ENCODE peak calls at places on chromosomes 7 and 10, in four cellular contexts. U is GM12878, C is HL-60, W is K562. V is an unnamed sample.

GRCh38 chr7:142010952-142011548 is 15.4 kb downstream of the MGAM start:
- DNase-seq in C (no peak), W (no peak), U (no peak), V (no peak)

GRCh38 chr10:61836888-61837747 is 64.4 kb upstream of the ARID5B start:
- DNase-seq in C (no peak), W (no peak), U (no peak), V (no peak)

GRCh38 chr10:131160219-131160875 is 151.2 kb downstream of the TCERG1L start:
- DNase-seq in C (no peak), U (no peak), W (no peak), V (no peak)

GRCh38 chr7:151924508-151924907 is 31.7 kb upstream of the GALNTL5 start:
- DNase-seq in U (no peak), C (no peak), W (no peak), V (no peak)

GRCh38 chr10:44949127-44949802 is 10.3 kb upstream of the RASSF4 start:
- DNase-seq in C (no peak), U (no peak), W (no peak), V (no peak)

GRCh38 chr7:30241767-30242166 is 42.6 kb upstream of the ZNRF2 start:
- DNase-seq in W (no peak), U (no peak), C (no peak), V (no peak)

GRCh38 chr10:99461230-99461629 is 30.8 kb upstream of the GOT1 start:
- DNase-seq in U (no peak), C (no peak), W (no peak), V (no peak)

GRCh38 chr10:71268247-71268691 is 50.8 kb upstream of the SLC29A3 start:
- DNase-seq in W (peak; percentile 38), C (no peak), U (no peak), V (no peak)

GRCh38 chr10:70753026-70753663 is 32.0 kb downstream of the TBATA start:
- DNase-seq in W (no peak), C (no peak), U (no peak), V (no peak)

GRCh38 chr10:131211146-131211545 is 100.4 kb downstream of the TCERG1L start:
- DNase-seq in W (no peak), C (no peak), U (no peak), V (no peak)

GRCh38 chr10:5042922-5043321 is 39.3 kb upstream of the AKR1C2 start:
- DNase-seq in U (no peak), W (no peak), C (no peak), V (no peak)
- TF ChIP-seq SPI1 in U (no peak), W (no peak), C (no peak), V (no peak)

DNA sequence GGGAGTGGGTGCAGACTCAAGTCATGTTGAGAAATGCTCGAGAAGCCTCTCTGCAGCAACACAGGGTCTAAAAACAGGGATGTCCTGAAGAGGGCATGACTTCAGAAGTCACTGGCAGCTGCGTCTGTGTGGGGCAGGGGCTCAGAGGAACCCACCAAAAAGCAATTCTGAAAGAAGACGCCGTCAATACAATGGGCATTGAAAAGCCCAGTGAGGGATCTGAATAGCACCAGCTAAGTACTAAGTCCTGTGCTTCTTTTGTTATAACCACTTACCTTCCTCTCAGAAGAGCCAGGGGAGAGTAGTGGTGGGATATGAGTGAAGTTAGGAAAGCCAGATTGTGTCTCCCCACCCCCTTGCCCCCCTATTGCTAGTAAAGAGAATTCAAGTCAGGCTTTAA is 137.2 kb downstream of the INHBA start:
- DNase-seq in C (no peak), U (no peak), W (no peak), V (no peak)
- TF ChIP-seq POLR2AphosphoS5 in C (no peak), U (no peak), W (no peak), V (no peak)

DNA sequence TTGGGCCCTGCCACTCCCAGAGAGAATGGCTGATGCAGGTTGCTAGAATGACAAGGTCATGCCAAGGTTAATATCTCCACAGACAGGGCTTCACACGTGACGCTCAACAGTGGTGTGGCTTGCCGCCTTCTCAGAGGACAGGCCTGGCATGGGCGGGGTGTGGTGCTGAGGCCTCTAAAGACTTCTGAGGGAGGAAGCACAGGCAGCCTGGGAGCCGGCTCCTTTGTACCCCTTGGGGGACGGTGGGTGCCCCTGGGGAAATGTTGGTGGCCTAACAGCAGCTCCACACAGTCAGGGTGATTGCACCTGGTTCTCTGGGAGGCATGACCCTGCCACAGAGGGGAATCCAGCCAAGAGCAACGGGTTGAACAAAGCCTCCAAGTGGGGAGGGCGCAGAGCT is 115.1 kb downstream of the PKD1L1 start:
- DNase-seq in C (no peak), W (no peak), U (no peak), V (no peak)
- TF ChIP-seq SPI1 in C (no peak), W (no peak), U (no peak), V (no peak)

DNA sequence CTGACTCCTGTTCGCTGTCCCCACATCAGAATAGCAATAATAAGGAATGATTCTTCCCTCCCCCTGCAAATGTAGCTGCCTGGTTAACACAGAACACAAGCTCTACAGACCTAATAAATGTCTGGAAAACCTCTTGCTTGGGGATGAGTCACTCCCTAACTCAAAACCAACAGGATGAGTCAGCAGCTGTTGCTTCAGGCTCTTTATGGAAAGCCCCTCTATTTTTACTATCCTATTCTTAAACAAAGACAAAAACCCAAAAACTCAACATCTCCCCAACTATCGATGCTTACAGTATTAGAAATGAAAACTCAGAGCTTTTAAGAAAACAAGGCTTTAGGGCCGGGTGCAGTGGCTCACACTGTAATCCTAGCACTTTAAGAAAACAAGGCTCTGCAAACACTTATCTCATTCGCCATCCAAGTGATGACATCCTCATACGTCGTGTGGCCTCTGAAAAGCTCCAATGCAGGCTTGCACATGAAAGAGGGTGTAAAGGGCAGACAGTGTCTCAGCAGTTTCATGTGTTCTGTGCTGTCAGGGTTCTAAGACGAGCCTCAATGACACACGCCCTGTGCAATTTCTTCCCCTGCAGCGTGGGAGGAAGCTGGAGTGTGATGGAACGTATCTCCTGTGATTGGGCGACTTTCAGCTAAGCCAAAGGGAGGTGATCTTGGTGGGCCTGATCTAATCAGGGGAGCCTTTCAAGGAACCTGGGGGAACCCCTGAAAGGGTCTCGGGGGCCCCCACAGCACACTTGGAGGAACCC is 70.1 kb downstream of the AMZ1 start:
- DNase-seq in U (peak; percentile 78), C (peak; percentile 79), W (peak; percentile 94), V (no peak)
- TF ChIP-seq POLR2AphosphoS5 in U (peak; percentile 58), C (no peak), W (peak; percentile 45), V (no peak)

GRCh38 chr7:73361340-73361739 is 33.4 kb downstream of the FKBP6 start:
- DNase-seq in W (peak; percentile 33), C (no peak), U (no peak), V (no peak)
- TF ChIP-seq SPI1 in W (no peak), C (no peak), U (no peak), V (no peak)

GRCh38 chr7:138590154-138590553 is 111.0 kb downstream of the SVOPL start:
- DNase-seq in U (no peak), W (no peak), C (no peak), V (no peak)
- TF ChIP-seq POLR2AphosphoS5 in U (no peak), W (no peak), C (no peak), V (no peak)

DNA sequence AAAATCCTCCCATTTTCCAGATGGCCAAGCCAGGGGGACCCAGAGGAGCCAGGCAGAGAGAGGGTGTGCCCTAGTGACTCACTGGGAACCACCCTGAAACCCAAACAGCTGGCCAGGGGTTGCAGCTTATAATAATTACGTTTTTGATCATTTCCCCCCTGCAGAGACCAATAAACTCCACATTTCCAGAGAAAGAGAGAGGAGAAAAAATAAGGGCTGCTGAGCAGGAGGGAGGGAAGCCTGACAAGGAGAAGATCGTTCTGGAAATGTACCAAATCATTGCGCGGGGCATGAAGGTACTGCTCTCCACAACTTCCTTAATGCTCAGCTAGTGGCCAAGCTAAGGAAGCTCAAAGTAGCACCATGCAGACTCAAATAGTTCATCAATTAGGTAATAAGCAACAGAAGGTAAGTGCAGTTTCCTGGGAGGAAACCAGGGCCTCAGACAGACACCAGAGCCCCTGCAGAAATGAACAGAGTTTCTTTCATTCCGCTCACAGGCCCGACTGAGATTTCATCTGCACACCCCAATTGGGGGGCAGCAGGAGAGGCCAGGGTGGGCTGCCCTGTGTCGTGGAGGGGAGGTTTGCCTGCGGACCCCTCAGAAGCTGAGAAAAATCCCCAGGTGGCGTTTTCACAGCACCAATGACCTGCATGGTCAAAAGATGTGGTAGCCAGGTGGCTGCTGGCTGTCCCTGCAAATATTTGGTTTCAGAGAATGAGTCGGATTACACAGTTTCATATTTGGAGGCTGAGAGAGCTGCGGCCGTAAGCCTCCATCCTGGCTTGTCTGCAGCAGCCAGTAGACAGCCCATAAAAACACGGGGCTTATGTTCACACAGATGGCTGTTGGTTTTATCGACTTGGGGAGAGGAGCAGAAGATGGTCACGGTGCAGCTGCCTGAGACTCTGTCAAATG is 153.2 kb upstream of the LYZL2 start:
- DNase-seq in W (no peak), U (peak; percentile 35), C (peak; percentile 64), V (no peak)
- TF ChIP-seq SPI1 in W (no peak), U (no peak), C (no peak), V (no peak)

GRCh38 chr10:95502377-95502776 is 58.8 kb downstream of the SORBS1 start:
- DNase-seq in C (no peak), W (no peak), U (no peak), V (no peak)
- TF ChIP-seq POLR2AphosphoS5 in C (no peak), W (no peak), U (no peak), V (no peak)